ENCODE peak calls at places on chromosomes 2 and 18, in four cellular contexts. E is ovary; A is fibroblast of mammary gland; R is naive thymus-derived CD4-positive, alpha-beta T cell. J is an unnamed sample.

GRCh38 chr2:95357717-95358280 is 44.7 kb upstream of the FAHD2A start:
- DNase-seq in A (no peak), R (no peak), E (peak), J (no peak)

GRCh38 chr18:14969507-14969906 is 221.5 kb downstream of the ANKRD30B start:
- DNase-seq in A (no peak), R (no peak), E (no peak), J (no peak)

GRCh38 chr2:88442061-88442460 is 10.4 kb downstream of the FOXI3 start:
- DNase-seq in A (no peak), R (no peak), E (no peak), J (no peak)

GRCh38 chr18:4035521-4035920 is 419.6 kb downstream of the DLGAP1 start:
- DNase-seq in E (no peak), R (no peak), A (no peak), J (no peak)

GRCh38 chr2:227036527-227036926 is 127.5 kb downstream of the COL4A4 start:
- DNase-seq in R (no peak), A (no peak), E (no peak), J (no peak)

GRCh38 chr18:75041586-75041985 is 167.4 kb downstream of the PTGR3 start:
- DNase-seq in R (no peak), A (peak), E (no peak), J (no peak)

GRCh38 chr2:230913406-230913805 is 11.6 kb downstream of the GPR55 start:
- DNase-seq in R (no peak), A (peak), E (no peak), J (peak)

GRCh38 chr2:239246723-239247122 is 154.1 kb downstream of the HDAC4 start:
- DNase-seq in E (peak), A (no peak), R (peak), J (peak)

GRCh38 chr18:68284236-68284635 is 430.7 kb downstream of the TMX3 start:
- DNase-seq in R (no peak), A (no peak), E (no peak), J (no peak)

GRCh38 chr18:65725421-65726050 is 25.3 kb upstream of the CDH7 start:
- DNase-seq in R (no peak), E (no peak), A (no peak), J (no peak)

GRCh38 chr18:44741070-44741469 is 60.4 kb downstream of the SETBP1 start:
- DNase-seq in E (no peak), R (no peak), A (no peak), J (no peak)

GRCh38 chr2:199460101-199460671 is 2.4 kb upstream of the SATB2 start:
- DNase-seq in E (no peak), A (peak), R (no peak), J (no peak)

GRCh38 chr2:96176661-96177060 is 31.4 kb upstream of the DUSP2 start:
- DNase-seq in E (no peak), A (peak), R (no peak), J (no peak)

GRCh38 chr2:74549685-74549971 is 4.1 kb downstream of the LOXL3 start:
- DNase-seq in E (no peak), A (no peak), R (no peak), J (no peak)
- H3K4me3 ChIP-seq in E (no peak), A (peak), R (peak), J (peak)

DNA sequence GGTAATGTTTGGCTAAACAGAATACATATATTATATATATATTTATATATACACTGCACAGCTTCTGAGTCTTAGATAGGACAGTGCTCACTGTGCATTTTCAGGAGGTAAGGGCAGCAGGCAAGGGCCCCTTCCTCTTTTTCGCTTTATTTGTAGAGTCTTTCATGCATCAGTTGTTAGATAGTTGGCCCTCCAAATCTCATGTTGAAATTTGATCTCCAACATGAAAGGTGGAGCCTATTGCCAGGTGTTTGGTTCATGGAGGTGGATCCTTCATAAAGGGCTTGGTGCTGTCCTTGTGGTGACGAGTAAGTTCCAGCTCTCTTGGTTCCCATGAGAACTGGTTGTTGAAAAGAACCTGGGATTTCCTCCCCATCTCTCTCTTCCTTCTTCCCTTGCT is 48.1 kb downstream of the TSN start:
- DNase-seq in R (no peak), A (no peak), E (no peak), J (no peak)
- H3K4me3 ChIP-seq in R (no peak), A (no peak), E (no peak), J (no peak)

DNA sequence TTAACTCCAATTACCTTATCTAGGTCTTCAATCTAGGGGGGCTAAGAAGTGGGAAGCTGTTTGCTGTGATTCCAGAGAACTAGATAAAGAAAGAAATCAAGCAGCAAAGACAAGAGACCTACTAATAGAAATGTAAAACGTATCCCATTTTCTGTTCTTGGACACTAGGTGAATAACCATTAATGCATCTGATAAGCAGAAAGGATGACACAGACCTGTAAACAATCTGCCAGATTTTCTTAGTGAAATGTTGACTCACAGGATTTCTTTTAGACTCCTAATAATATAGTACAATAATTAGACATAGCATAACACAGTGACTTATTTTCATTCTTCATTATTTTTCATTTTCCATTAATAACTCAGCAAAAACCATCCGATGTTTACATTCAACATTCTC is 1.3 kb downstream of the WDR35 start:
- DNase-seq in E (no peak), R (no peak), A (peak), J (no peak)
- H3K4me3 ChIP-seq in E (peak), R (no peak), A (peak), J (no peak)

GRCh38 chr2:44935854-44936185 is 5.7 kb upstream of the SIX3 start:
- DNase-seq in E (no peak), R (no peak), A (no peak), J (no peak)
- H3K4me3 ChIP-seq in E (no peak), R (no peak), A (no peak), J (peak)